ENCODE peak calls at places on chromosomes 7 and 10, in seven cellular contexts. K, T, J, B, I, H and Y are unnamed samples.

GRCh38 chr10:117135026-117135372 is 3.1 kb downstream of the VAX1 start:
- DNase-seq in K (no peak), T (no peak), J (no peak), B (no peak), I (no peak), H (no peak), Y (no peak)

GRCh38 chr7:85172530-85172941 is 14.3 kb downstream of the SEMA3D start:
- DNase-seq in K (no peak), T (peak), J (no peak), B (peak), I (peak), H (no peak), Y (no peak)

GRCh38 chr7:96169439-96169838 is 152.5 kb downstream of the SLC25A13 start:
- DNase-seq in K (no peak), T (no peak), J (no peak), B (peak), I (peak), H (no peak), Y (no peak)

GRCh38 chr7:108001759-108002725 is 919 bp downstream of the LAMB1 start:
- DNase-seq in K (peak), T (peak), J (no peak), B (no peak), I (no peak), H (peak), Y (no peak)

GRCh38 chr7:106484562-106484961 is 176.4 kb downstream of the CCDC71L start:
- DNase-seq in K (no peak), T (peak), J (no peak), B (peak), I (no peak), H (no peak), Y (no peak)

GRCh38 chr7:155277385-155277994 is 20.2 kb upstream of the INSIG1 start:
- DNase-seq in K (no peak), T (no peak), J (no peak), B (no peak), I (no peak), H (no peak), Y (no peak)

GRCh38 chr10:61847087-61847486 is 54.4 kb upstream of the ARID5B start:
- DNase-seq in K (no peak), T (peak), J (no peak), B (no peak), I (no peak), H (no peak), Y (no peak)

GRCh38 chr7:469591-469961 is 50.1 kb downstream of the PDGFA start:
- DNase-seq in K (no peak), T (no peak), J (no peak), B (no peak), I (no peak), H (no peak), Y (no peak)

GRCh38 chr10:124791378-124792348 is at the start of gene EEF1AKMT2:
- DNase-seq in K (peak), T (peak), J (peak), B (peak), I (peak), H (peak), Y (peak)
- TF ChIP-seq CTCF in K (no peak), T (peak), J (peak), B (no peak), I (no peak), H (no peak), Y (peak)

GRCh38 chr7:43495572-43495971 is 87.3 kb upstream of the STK17A start:
- DNase-seq in K (no peak), T (no peak), J (no peak), B (no peak), I (no peak), H (no peak), Y (no peak)

GRCh38 chr7:43491984-43492383 is 90.9 kb upstream of the STK17A start:
- DNase-seq in K (peak), T (no peak), J (peak), B (peak), I (peak), H (no peak), Y (no peak)

GRCh38 chr7:43501881-43502280 is 81.0 kb upstream of the STK17A start:
- DNase-seq in K (no peak), T (no peak), J (no peak), B (peak), I (peak), H (no peak), Y (no peak)

GRCh38 chr7:43492906-43493305 is 90.0 kb upstream of the STK17A start:
- DNase-seq in K (no peak), T (no peak), J (no peak), B (no peak), I (no peak), H (no peak), Y (no peak)

DNA sequence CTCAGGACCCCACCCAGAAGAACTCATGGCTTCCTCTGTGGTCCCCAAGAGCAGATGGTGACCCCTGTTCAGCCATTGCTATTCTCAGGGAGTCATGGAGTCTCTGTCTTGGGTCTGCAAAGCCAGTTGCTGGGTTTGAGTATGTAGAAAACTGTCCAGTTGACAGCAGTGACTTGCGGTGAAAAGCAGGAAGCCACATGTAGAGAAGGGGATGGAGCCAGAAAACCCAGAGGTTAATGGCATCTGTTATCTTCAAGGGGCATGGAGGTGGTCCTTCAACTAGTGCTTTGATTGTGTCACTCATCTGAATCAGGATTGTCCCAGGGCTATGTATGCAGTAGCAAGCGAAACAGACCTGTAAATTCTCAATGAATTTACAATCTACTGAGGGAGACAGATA is 86.3 kb upstream of the STK17A start:
- DNase-seq in K (no peak), T (no peak), J (no peak), B (no peak), I (no peak), H (no peak), Y (no peak)
- TF ChIP-seq CTCF in K (no peak), T (no peak), J (no peak), B (no peak), I (no peak), H (no peak), Y (no peak)

DNA sequence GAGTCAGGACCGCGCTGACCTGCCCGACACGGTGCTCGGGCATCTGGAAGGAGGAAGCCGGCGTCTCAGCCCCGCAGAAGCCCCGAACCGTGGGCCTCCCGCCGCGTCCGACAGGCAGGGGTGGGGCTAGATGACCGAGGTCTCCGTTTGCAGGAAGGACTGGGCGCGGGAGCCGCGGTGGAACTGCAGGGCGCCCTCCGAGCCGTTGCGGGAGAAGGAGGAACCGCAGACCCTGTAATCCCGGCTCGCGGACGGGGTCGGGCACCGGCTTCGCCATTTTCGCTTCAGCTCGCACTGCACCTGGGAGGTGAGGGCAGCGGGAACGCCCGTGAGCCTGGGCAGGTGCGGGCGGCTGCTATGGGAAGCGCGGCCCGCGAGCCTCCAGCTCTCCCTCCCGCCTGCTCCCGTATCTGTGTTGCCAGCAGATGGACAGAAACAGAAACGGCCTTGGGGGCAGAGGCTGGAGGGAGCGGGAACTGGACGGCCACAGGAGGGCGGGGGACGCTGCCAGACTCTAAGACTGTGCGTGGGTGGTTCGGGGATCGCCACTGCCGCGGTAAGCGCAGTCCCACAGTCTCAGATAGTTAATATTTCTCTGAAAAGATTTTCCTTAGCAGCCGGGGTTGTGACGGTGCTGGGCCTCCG is 114.1 kb downstream of the VIPR2 start:
- DNase-seq in K (no peak), T (peak), J (peak), B (peak), I (peak), H (peak), Y (no peak)
- TF ChIP-seq CTCF in K (no peak), T (peak), J (peak), B (peak), I (peak), H (peak), Y (peak)

DNA sequence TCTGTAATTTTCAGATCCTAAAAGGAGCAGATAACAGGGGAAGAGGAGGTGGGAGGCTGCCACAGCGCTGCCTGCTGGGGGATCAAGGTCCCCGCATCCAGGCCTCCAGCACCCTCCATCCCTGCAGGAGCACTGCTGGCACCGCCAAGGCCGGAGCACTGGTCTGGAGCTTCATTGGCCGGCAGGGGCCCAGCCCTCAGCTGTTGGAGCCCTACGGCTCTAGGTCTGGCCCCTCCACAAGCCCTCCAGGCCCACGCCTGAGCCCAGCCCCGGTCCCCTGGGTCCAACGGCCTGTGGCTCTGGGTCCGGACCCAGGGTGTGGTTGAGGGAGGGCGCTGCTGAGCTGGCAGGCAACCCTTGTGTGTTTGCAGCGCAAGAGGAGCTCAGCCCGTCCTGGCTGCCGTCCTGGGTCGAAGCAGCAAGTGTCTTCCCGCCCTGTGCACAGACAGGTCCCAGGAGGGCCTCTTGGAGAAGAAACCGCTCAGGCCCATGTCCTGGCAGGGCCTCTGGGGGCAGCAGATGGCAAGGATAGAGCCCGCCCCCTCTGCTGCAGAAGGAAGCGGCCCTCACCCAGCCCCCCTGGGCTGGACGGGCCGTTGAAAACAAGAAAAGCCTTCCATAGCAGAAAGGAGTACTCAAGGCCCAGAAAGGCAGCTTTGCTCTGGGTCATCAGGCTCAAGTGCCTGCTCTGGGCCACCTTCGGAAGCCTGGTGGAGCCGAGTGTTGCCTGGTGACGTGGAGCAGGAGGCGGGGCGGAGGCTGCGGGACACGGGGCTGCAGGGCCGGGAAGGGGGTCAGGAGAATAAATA is 54.3 kb upstream of the TNRC18 start:
- DNase-seq in K (no peak), T (no peak), J (no peak), B (no peak), I (no peak), H (peak), Y (no peak)
- TF ChIP-seq CTCF in K (peak), T (peak), J (no peak), B (peak), I (peak), H (peak), Y (peak)

GRCh38 chr10:105757302-105757701 is 1116.2 kb downstream of the SORCS3 start:
- DNase-seq in K (no peak), T (no peak), J (no peak), B (no peak), I (no peak), H (no peak), Y (no peak)
- TF ChIP-seq CTCF in K (no peak), T (no peak), J (no peak), B (no peak), I (no peak), H (no peak), Y (no peak)

DNA sequence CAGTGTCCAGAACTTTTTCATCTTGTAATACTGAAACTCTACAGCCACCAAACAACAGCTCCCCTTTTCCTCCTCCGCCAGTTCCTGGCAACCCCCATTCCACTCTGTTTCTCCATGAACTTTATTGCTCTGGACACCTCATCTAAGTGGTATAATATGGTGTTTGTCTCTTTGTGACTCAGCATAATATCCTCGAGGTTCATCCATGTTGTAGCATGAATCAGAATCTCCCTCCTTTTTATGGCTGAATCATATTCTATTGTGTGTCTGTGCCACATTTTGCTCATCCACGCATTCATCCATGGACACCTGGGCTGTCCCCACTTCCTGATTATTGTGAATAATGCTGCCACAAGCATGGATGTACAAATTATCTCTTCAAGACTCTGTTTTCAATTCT is 124.4 kb upstream of the FGFR2 start:
- DNase-seq in K (no peak), T (no peak), J (no peak), B (no peak), I (no peak), H (no peak), Y (no peak)
- TF ChIP-seq CTCF in K (no peak), T (no peak), J (no peak), B (no peak), I (no peak), H (no peak), Y (no peak)

GRCh38 chr10:119726291-119727261 is 726 bp downstream of the INPP5F start:
- DNase-seq in K (no peak), T (no peak), J (no peak), B (no peak), I (no peak), H (peak), Y (peak)

GRCh38 chr10:119723161-119723560 is 2.7 kb upstream of the INPP5F start:
- DNase-seq in K (no peak), T (no peak), J (no peak), B (no peak), I (no peak), H (no peak), Y (no peak)

GRCh38 chr10:119724630-119725549 is 960 bp upstream of the INPP5F start:
- DNase-seq in K (no peak), T (no peak), J (no peak), B (peak), I (no peak), H (no peak), Y (no peak)

GRCh38 chr10:119723624-119724023 is 2.2 kb upstream of the INPP5F start:
- DNase-seq in K (no peak), T (no peak), J (no peak), B (no peak), I (no peak), H (no peak), Y (no peak)

DNA sequence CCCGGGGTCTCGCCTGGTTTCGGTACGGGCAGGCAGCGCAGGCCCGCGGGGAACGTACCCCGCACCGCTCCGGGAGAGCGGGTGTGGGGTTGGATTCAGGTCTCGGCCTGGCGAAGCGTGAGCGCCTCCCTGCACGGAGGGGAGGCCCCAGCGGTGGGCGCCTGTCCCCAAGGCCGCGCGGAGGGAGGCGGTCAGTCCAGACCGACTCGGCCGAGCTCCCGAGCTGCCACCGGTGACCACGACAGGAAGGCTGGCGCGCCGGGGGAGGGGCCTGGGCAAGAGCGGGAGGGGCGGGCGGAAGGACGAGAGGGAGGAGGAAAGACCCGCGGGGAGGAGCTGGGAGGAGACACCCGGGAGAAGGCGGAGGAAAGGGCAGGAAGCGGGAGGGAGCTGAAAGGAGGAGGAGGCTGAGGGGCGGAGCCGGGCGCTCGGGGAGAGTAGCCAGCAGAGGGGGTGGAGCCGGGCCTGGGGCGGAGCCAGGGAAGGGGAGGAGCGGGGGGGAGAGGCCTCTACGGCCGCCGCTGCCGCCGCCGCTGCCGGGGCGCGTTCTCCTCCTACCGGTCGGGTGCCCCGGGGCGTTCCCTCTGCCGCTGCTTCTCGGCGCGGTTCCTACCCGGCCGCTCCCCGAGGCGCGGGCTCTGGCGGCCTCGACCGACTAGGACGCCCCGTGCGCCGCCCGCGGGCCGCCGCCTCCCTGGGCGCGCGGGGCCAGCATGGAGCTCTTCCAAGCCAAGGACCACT is at the start of gene INPP5F:
- DNase-seq in K (peak), T (peak), J (peak), B (peak), I (peak), H (peak), Y (peak)
- TF ChIP-seq CTCF in K (peak), T (no peak), J (peak), B (no peak), I (peak), H (no peak), Y (no peak)

GRCh38 chr10:76779821-76780281 is 857.8 kb downstream of the KCNMA1 start:
- DNase-seq in K (no peak), T (no peak), J (no peak), B (no peak), I (no peak), H (peak), Y (no peak)

GRCh38 chr10:76784076-76784475 is 853.5 kb downstream of the KCNMA1 start:
- DNase-seq in K (no peak), T (no peak), J (no peak), B (no peak), I (no peak), H (no peak), Y (no peak)

GRCh38 chr10:76774987-76775603 is 862.5 kb downstream of the KCNMA1 start:
- DNase-seq in K (no peak), T (no peak), J (no peak), B (no peak), I (no peak), H (no peak), Y (no peak)

DNA sequence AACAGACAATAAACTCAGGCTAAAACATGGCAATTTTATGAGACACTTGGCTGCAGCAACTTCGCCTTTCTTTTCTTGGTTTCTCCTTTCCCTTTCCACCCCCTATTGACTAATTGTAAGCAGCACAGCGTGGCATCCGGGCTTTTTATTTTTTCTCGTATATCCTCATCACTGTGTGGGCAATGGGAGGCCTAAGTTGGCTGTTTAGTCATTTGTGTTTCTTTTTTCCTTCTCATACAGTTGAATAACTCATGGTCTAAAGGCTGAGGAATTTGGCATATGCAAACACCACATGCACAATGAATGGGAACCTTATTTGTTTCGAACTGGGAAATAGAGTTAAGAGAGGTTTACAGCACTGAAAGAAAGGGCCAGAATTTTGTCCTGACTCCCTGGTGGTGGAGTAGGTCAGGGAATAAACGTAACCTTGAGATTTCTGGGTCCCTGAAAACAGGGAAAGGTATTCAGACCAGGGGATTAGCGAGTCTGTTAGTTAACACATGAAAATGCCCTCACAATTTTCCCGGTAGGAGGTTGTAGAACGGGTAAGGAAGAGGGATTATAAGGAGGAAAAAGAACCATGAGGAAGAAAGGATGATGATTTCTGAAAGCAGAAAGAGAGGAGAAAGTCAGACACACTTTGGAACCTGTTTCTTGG is 858.3 kb downstream of the KCNMA1 start:
- DNase-seq in K (peak), T (peak), J (no peak), B (no peak), I (peak), H (peak), Y (no peak)
- TF ChIP-seq CTCF in K (peak), T (no peak), J (no peak), B (no peak), I (peak), H (no peak), Y (no peak)

DNA sequence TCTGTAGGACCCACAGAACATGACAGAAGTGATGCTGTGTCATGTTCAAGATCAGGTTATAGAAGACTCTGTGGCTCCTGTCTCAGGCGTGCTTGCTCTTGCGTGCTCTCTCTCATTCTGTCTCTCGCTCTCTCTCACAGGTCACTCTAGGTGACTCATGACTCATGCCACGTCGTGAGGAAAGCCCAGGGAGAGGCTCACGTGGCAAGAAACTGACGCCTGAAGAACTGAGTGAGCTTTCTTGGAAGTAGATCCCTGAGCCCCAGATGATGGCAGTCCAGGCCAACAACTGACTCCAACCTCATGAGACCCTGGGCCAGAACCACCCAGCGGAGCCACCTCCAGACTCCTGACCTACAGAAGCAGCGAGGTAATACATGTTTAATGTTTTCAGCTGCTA is 103.3 kb downstream of the DNMBP start:
- DNase-seq in K (no peak), T (no peak), J (peak), B (peak), I (peak), H (no peak), Y (no peak)
- TF ChIP-seq CTCF in K (no peak), T (no peak), J (peak), B (no peak), I (peak), H (no peak), Y (no peak)

DNA sequence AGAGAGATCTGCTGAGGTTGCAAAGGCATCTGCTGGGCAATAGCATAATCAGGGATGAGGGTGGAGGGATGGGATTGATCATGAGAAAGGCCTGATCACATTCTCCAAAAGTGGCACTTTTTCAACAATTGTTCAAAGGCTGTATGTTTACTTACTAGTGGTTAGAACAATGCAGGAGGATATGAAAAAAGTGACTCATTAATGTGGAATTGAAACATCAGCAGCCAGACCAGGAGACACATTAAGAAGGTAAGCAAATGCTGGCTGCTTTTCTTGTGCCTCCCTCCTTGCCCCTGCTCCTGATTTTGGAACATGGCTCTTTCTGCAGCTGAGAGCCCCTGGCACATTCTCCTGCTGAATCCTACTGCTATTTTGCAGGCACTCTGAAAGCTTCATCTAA is 63.5 kb downstream of the FAM204A start:
- DNase-seq in K (no peak), T (no peak), J (no peak), B (peak), I (no peak), H (no peak), Y (no peak)
- TF ChIP-seq CTCF in K (no peak), T (no peak), J (no peak), B (no peak), I (no peak), H (no peak), Y (no peak)